ENCODE peak calls at places on chromosomes 4 and X, in five cellular contexts. M is thoracic aorta; Q is stomach; B is effector memory CD4-positive, alpha-beta T cell; J is sigmoid colon. C is an unnamed sample.

GRCh38 chr4:141210168-141210567 is 10.5 kb upstream of the ZNF330 start:
- DNase-seq in M (no peak), Q (no peak), B (no peak), J (no peak), C (no peak)

GRCh38 chrX:21798677-21799219 is 40.7 kb upstream of the MBTPS2 start:
- DNase-seq in M (no peak), Q (peak), B (no peak), J (no peak), C (no peak)

GRCh38 chrX:64398088-64398487 is 2.8 kb upstream of the MTMR8 start:
- DNase-seq in M (no peak), Q (no peak), B (no peak), J (no peak), C (no peak)

GRCh38 chrX:65695849-65696248 is 28.4 kb downstream of the MSN start:
- DNase-seq in M (no peak), Q (no peak), B (no peak), J (no peak), C (no peak)

GRCh38 chrX:110228453-110228852 is 89.4 kb downstream of the AMMECR1 start:
- DNase-seq in M (no peak), Q (no peak), B (no peak), J (no peak), C (no peak)

GRCh38 chr4:4558881-4559280 is 17.0 kb upstream of the STX18 start:
- DNase-seq in M (no peak), Q (no peak), B (no peak), J (no peak), C (no peak)

GRCh38 chr4:168604496-168605373 is 107.9 kb downstream of the PALLD start:
- DNase-seq in M (no peak), Q (no peak), B (no peak), J (peak), C (no peak)

GRCh38 chr4:88102029-88102428 is 56.4 kb downstream of the ABCG2 start:
- DNase-seq in M (no peak), Q (no peak), B (no peak), J (no peak), C (no peak)

GRCh38 chr4:176340871-176341685 is 21.3 kb downstream of the SPCS3 start:
- DNase-seq in M (no peak), Q (no peak), B (no peak), J (no peak), C (no peak)

GRCh38 chr4:181672751-181673150 is 570.5 kb upstream of the TENM3 start:
- DNase-seq in M (no peak), Q (no peak), B (no peak), J (no peak), C (no peak)

GRCh38 chr4:53022162-53023100 is 160.3 kb downstream of the RASL11B start:
- DNase-seq in M (no peak), Q (no peak), B (no peak), J (no peak), C (no peak)

GRCh38 chr4:123449780-123450179 is 53.2 kb downstream of the SPRY1 start:
- DNase-seq in M (no peak), Q (no peak), B (no peak), J (no peak), C (no peak)

GRCh38 chr4:15040916-15041463 is 38.7 kb downstream of the CPEB2 start:
- DNase-seq in M (no peak), Q (no peak), B (no peak), J (no peak), C (no peak)

GRCh38 chrX:143664302-143664701 is 28.4 kb upstream of the SLITRK4 start:
- DNase-seq in M (no peak), Q (no peak), B (no peak), J (no peak), C (no peak)

GRCh38 chr4:42578187-42578586 is 78.7 kb downstream of the ATP8A1 start:
- DNase-seq in M (no peak), Q (no peak), B (no peak), J (no peak), C (no peak)

GRCh38 chr4:25759101-25759500 is 103.5 kb downstream of the SLC34A2 start:
- DNase-seq in M (no peak), Q (no peak), B (no peak), J (no peak), C (no peak)

GRCh38 chr4:168655182-168655581 is 158.3 kb downstream of the PALLD start:
- DNase-seq in M (no peak), Q (no peak), B (no peak), J (no peak), C (no peak)

GRCh38 chrX:638482-639131 is 8.0 kb downstream of the SHOX start:
- DNase-seq in M (no peak), Q (peak), B (no peak), J (peak), C (no peak)

GRCh38 chr4:39697740-39698423 is at the start of gene UBE2K:
- DNase-seq in M (peak), Q (peak), B (peak), J (peak), C (peak)

GRCh38 chrX:139811942-139812629 is 104.1 kb upstream of the MCF2 start:
- DNase-seq in M (no peak), Q (no peak), B (no peak), J (no peak), C (no peak)

GRCh38 chrX:129706395-129707072 is 32.2 kb upstream of the XPNPEP2 start:
- DNase-seq in M (no peak), Q (peak), B (no peak), J (no peak), C (no peak)

GRCh38 chrX:42025861-42026260 is 102.5 kb upstream of the CASK start:
- DNase-seq in M (no peak), Q (no peak), B (no peak), J (no peak), C (no peak)

GRCh38 chrX:96684339-96685204 is at the start of gene DIAPH2:
- DNase-seq in M (peak), Q (peak), B (peak), J (peak), C (peak)

GRCh38 chr4:88219099-88219498 is 60.7 kb upstream of the ABCG2 start:
- DNase-seq in M (no peak), Q (no peak), B (no peak), J (no peak), C (peak)

GRCh38 chrX:107672955-107673378 is 44.7 kb downstream of the PRPS1 start:
- DNase-seq in M (no peak), Q (peak), B (peak), J (peak), C (peak)

GRCh38 chr4:91288702-91289311 is 1015.0 kb upstream of the GRID2 start:
- DNase-seq in M (no peak), Q (no peak), B (no peak), J (no peak), C (no peak)

GRCh38 chrX:37993857-37994619 is 12.3 kb upstream of the SYTL5 start:
- DNase-seq in M (no peak), Q (peak), B (peak), J (no peak), C (no peak)

GRCh38 chr4:39410415-39410814 is 3.7 kb downstream of the KLB start:
- DNase-seq in M (no peak), Q (no peak), B (no peak), J (no peak), C (no peak)

GRCh38 chr4:949656-950055 is 17.4 kb downstream of the TMEM175 start:
- DNase-seq in M (no peak), Q (no peak), B (no peak), J (no peak), C (no peak)

GRCh38 chrX:72479324-72480274 is 93.0 kb downstream of the HDAC8 start:
- DNase-seq in M (no peak), Q (no peak), B (no peak), J (no peak), C (no peak)

GRCh38 chr4:7993671-7994070 is 54.0 kb upstream of the AFAP1 start:
- DNase-seq in M (no peak), Q (no peak), B (no peak), J (no peak), C (no peak)

GRCh38 chr4:187814737-187815465 is 180.7 kb upstream of the ZFP42 start:
- DNase-seq in M (no peak), Q (no peak), B (no peak), J (no peak), C (peak)

GRCh38 chr4:125331116-125331515 is 16.4 kb downstream of the FAT4 start:
- DNase-seq in M (no peak), Q (no peak), B (no peak), J (no peak), C (no peak)

GRCh38 chrX:129638917-129639316 is 15.8 kb downstream of the APLN start:
- DNase-seq in M (no peak), Q (no peak), B (no peak), J (no peak), C (no peak)

GRCh38 chrX:115616943-115617563 is 56.1 kb downstream of the PLS3 start:
- DNase-seq in M (no peak), Q (no peak), B (no peak), J (no peak), C (no peak)

DNA sequence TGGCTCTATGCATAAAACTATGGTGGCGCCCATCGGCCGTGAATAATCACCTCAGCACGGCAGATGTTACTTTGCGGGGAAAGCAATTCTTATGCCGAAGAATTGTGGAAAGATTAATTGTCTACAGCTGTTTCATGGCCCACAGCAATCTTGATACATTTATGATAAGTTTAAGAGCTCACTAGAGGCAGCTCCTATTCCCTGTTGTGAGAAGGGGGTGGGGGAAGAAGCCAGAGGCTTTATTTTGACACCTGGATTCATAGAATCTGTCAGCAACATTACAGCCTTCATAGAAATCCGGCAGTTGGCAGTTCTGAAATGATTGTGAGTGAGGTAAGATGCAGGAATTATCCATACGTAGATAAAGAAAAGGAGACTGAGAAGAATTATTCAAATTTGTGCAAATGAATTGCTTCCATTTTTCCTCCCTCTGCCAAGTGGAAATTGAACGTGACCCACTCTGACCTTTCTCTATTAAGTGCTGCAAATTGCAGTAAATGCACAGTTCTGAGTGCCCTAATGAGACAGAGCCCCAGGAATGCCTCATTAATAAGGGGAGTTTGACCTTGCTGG is 188.7 kb downstream of the GPAT3 start:
- DNase-seq in M (no peak), Q (no peak), B (no peak), J (no peak), C (no peak)
- H3K4me3 ChIP-seq in M (no peak), Q (no peak), B (no peak), J (no peak), C (no peak)

GRCh38 chr4:37966044-37966443 is 5.8 kb downstream of the PTTG2 start:
- DNase-seq in M (no peak), Q (no peak), B (no peak), J (no peak), C (no peak)
- H3K27ac ChIP-seq in M (no peak), Q (no peak), B (no peak), J (no peak), C (no peak)

GRCh38 chr4:74933562-74934015 is 673 bp downstream of the PARM1 start:
- DNase-seq in M (no peak), Q (peak), B (no peak), J (no peak), C (no peak)
- H3K4me3 ChIP-seq in M (peak), Q (peak), B (no peak), J (peak), C (no peak)

DNA sequence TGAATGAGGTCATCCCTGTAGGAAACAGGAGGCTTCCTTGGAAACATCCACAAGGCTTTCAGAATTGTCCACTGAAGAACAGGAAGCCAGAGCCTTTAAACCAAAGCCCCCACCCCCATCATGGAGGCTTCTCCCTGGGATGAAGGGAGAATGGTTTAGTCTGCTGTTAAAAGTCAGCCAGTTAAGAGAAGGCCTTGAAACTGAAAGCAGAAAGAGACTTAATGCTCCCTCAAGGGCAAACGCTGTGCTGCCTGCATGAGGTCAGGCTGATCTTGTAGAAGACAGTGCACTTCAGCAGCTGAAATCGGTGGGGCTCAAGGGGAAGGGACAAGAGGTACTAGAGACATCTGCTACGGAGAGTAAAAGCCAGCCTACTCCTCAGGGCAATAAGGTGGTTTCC is 69.0 kb downstream of the HPRT1 start:
- DNase-seq in M (no peak), Q (no peak), B (no peak), J (no peak), C (no peak)
- H3K27ac ChIP-seq in M (no peak), Q (no peak), B (no peak), J (no peak), C (no peak)

GRCh38 chr4:113639311-113639710 is 122.2 kb downstream of the CAMK2D start:
- DNase-seq in M (no peak), Q (no peak), B (no peak), J (no peak), C (no peak)
- H3K4me3 ChIP-seq in M (no peak), Q (no peak), B (no peak), J (no peak), C (no peak)

GRCh38 chr4:55078987-55079386 is 46.4 kb downstream of the KDR start:
- DNase-seq in M (no peak), Q (no peak), B (no peak), J (no peak), C (no peak)
- H3K27ac ChIP-seq in M (no peak), Q (no peak), B (no peak), J (peak), C (no peak)

GRCh38 chrX:46317158-46317557 is 228.1 kb downstream of the ZNF674 start:
- DNase-seq in M (no peak), Q (no peak), B (no peak), J (no peak), C (no peak)
- H3K4me3 ChIP-seq in M (no peak), Q (no peak), B (no peak), J (no peak), C (no peak)

GRCh38 chr4:83438719-83439118 is 16.9 kb downstream of the HELQ start:
- DNase-seq in M (no peak), Q (no peak), B (no peak), J (no peak), C (no peak)
- H3K27ac ChIP-seq in M (no peak), Q (no peak), B (no peak), J (no peak), C (no peak)